ENCODE peak calls at places on chromosome 22, in six cellular contexts. O, K, E, Y, Z and B are unnamed samples.

GRCh38 chr22:32909561-32910348 is 108.2 kb downstream of the TIMP3 start:
- DNase-seq in O (no peak), K (no peak), E (no peak), Y (peak; percentile 61), Z (no peak), B (peak; percentile 57)

GRCh38 chr22:48496226-48496845 is 1331.3 kb downstream of the BRD1 start:
- DNase-seq in O (no peak), K (no peak), E (no peak), Y (no peak), Z (no peak), B (no peak)

GRCh38 chr22:22122348-22123117 is 122.1 kb upstream of the VPREB1 start:
- DNase-seq in O (no peak), K (no peak), E (no peak), Y (no peak), Z (no peak), B (no peak)

GRCh38 chr22:24026056-24026455 is 15.0 kb downstream of the CABIN1 start:
- DNase-seq in O (no peak), K (no peak), E (no peak), Y (no peak), Z (no peak), B (no peak)

GRCh38 chr22:46734830-46735453 is 3.1 kb downstream of the CERK start:
- DNase-seq in O (peak; percentile 62), K (peak; percentile 80), E (no peak), Y (no peak), Z (no peak), B (peak; percentile 92)

GRCh38 chr22:24392218-24392931 is 35.0 kb upstream of the ADORA2A start:
- DNase-seq in O (no peak), K (no peak), E (no peak), Y (no peak), Z (no peak), B (no peak)

GRCh38 chr22:46069518-46070214 is 80.7 kb upstream of the PPARA start:
- DNase-seq in O (peak; percentile 96), K (peak; percentile 88), E (peak; percentile 93), Y (peak; percentile 90), Z (peak; percentile 91), B (peak; percentile 81)

GRCh38 chr22:35742342-35743100 is 24.8 kb downstream of the APOL5 start:
- DNase-seq in O (no peak), K (no peak), E (no peak), Y (no peak), Z (peak; percentile 81), B (no peak)

GRCh38 chr22:31870890-31871289 is 73.4 kb upstream of the YWHAH start:
- DNase-seq in O (peak; percentile 37), K (peak; percentile 27), E (no peak), Y (no peak), Z (peak; percentile 83), B (no peak)

GRCh38 chr22:42180349-42180842 is 49.8 kb upstream of the CYP2D6 start:
- DNase-seq in O (peak; percentile 51), K (peak; percentile 29), E (peak; percentile 37), Y (peak; percentile 78), Z (peak; percentile 34), B (peak; percentile 91)

GRCh38 chr22:27226666-27227065 is 569.3 kb downstream of the MIAT start:
- DNase-seq in O (no peak), K (no peak), E (no peak), Y (no peak), Z (peak; percentile 31), B (no peak)

GRCh38 chr22:31106651-31107205 is 640 bp downstream of the SELENOM start:
- DNase-seq in O (no peak), K (no peak), E (no peak), Y (peak; percentile 43), Z (peak; percentile 55), B (no peak)

GRCh38 chr22:41832553-41833368 is at the start of gene SREBF2:
- DNase-seq in O (peak; percentile 100), K (peak; percentile 100), E (peak; percentile 100), Y (peak; percentile 98), Z (peak; percentile 99), B (peak; percentile 100)

GRCh38 chr22:46580940-46581579 is 39.1 kb upstream of the GRAMD4 start:
- DNase-seq in O (no peak), K (peak; percentile 17), E (no peak), Y (no peak), Z (no peak), B (no peak)

GRCh38 chr22:23106906-23107367 is 34.9 kb downstream of the RSPH14 start:
- DNase-seq in O (peak; percentile 54), K (no peak), E (no peak), Y (no peak), Z (no peak), B (peak; percentile 33)

GRCh38 chr22:28094831-28095230 is 175.8 kb upstream of the PITPNB start:
- DNase-seq in O (no peak), K (no peak), E (no peak), Y (no peak), Z (no peak), B (no peak)

GRCh38 chr22:22709719-22710445 is 65.5 kb downstream of the GGTLC2 start:
- DNase-seq in O (no peak), K (no peak), E (no peak), Y (no peak), Z (no peak), B (no peak)

GRCh38 chr22:47232197-47232596 is 469.7 kb downstream of the TBC1D22A start:
- DNase-seq in O (no peak), K (no peak), E (no peak), Y (no peak), Z (no peak), B (no peak)

GRCh38 chr22:36377022-36377631 is 10.6 kb downstream of the MYH9 start:
- DNase-seq in O (no peak), K (no peak), E (no peak), Y (no peak), Z (no peak), B (no peak)

GRCh38 chr22:23603266-23603665 is 23.2 kb upstream of the IGLL1 start:
- DNase-seq in O (no peak), K (no peak), E (no peak), Y (no peak), Z (no peak), B (no peak)

GRCh38 chr22:43796567-43796966 is 15.5 kb downstream of the EFCAB6 start:
- DNase-seq in O (no peak), K (no peak), E (no peak), Y (no peak), Z (peak; percentile 81), B (no peak)

GRCh38 chr22:44309137-44309536 is 3.6 kb downstream of the SHISAL1 start:
- DNase-seq in O (peak; percentile 20), K (no peak), E (no peak), Y (peak; percentile 80), Z (peak; percentile 98), B (no peak)

GRCh38 chr22:40190501-40190900 is 12.8 kb downstream of the TNRC6B start:
- DNase-seq in O (peak; percentile 38), K (no peak), E (no peak), Y (no peak), Z (no peak), B (no peak)

GRCh38 chr22:35568751-35569725 is 28.4 kb downstream of the RASD2 start:
- DNase-seq in O (no peak), K (no peak), E (no peak), Y (no peak), Z (peak; percentile 79), B (no peak)

GRCh38 chr22:45071618-45072017 is 61.8 kb upstream of the PHF21B start:
- DNase-seq in O (no peak), K (no peak), E (no peak), Y (no peak), Z (no peak), B (no peak)

GRCh38 chr22:21726650-21727049 is 8.9 kb downstream of the YPEL1 start:
- DNase-seq in O (peak; percentile 42), K (no peak), E (no peak), Y (no peak), Z (no peak), B (no peak)

GRCh38 chr22:46767249-46767985 is 5.0 kb downstream of the TBC1D22A start:
- DNase-seq in O (no peak), K (no peak), E (no peak), Y (no peak), Z (no peak), B (no peak)

GRCh38 chr22:33803371-33803770 is 116.9 kb downstream of the LARGE1 start:
- DNase-seq in O (peak; percentile 5), K (no peak), E (no peak), Y (peak; percentile 30), Z (peak; percentile 98), B (no peak)

GRCh38 chr22:44406581-44407403 is 91.2 kb downstream of the RTL6 start:
- DNase-seq in O (no peak), K (no peak), E (no peak), Y (no peak), Z (peak; percentile 12), B (no peak)

GRCh38 chr22:46894851-46895640 is 132.6 kb downstream of the TBC1D22A start:
- DNase-seq in O (no peak), K (no peak), E (no peak), Y (no peak), Z (no peak), B (peak; percentile 52)

GRCh38 chr22:20645954-20646353 is 128.0 kb upstream of the SERPIND1 start:
- DNase-seq in O (no peak), K (no peak), E (no peak), Y (no peak), Z (no peak), B (no peak)
- TF ChIP-seq POLR2A in O (no peak), K (no peak), E (no peak), Y (no peak), Z (no peak), B (no peak)

GRCh38 chr22:20523118-20523983 is 15.9 kb downstream of the MED15 start:
- DNase-seq in O (no peak), K (no peak), E (no peak), Y (no peak), Z (peak; percentile 59), B (peak; percentile 49)
- H3K27ac ChIP-seq in O (no peak overlapping the region), K (peak overlapping the region; percentile 23), E (peak overlapping the region; percentile 36), Y (no peak overlapping the region), Z (peak overlapping the region; percentile 42), B (no peak overlapping the region)

DNA sequence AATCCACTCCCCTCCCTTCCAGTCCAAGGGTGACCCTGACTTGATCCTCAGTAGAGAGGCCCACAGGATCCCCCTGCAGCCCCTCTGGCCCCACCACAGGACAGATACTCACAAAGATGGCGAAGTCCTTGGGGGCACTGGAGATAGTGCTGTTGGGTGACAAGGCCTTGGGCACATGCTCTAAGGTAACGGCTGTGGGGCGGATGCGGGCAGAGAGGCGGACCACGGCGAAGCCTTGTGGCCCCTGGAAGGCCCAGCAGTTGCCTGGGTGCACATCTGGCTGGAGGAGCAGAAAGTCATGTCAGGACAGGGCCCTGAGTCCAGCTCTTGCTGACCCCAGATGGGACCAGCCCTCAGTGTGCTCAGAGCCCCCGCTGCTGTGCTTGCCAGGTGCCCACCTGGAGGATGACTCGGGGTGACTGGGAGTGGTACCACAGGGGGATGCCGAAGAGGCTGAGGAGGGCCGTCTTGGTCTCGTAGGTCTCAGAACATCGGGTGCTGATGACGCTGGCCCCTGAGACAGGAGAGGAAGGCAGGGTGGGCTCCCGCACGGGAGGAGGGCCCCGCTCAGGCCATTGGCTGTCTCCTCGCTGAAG is 17.2 kb downstream of the SUN2 start:
- DNase-seq in O (no peak), K (no peak), E (no peak), Y (no peak), Z (no peak), B (no peak)
- TF ChIP-seq POLR2A in O (no peak), K (no peak), E (no peak), Y (no peak), Z (no peak), B (no peak)

DNA sequence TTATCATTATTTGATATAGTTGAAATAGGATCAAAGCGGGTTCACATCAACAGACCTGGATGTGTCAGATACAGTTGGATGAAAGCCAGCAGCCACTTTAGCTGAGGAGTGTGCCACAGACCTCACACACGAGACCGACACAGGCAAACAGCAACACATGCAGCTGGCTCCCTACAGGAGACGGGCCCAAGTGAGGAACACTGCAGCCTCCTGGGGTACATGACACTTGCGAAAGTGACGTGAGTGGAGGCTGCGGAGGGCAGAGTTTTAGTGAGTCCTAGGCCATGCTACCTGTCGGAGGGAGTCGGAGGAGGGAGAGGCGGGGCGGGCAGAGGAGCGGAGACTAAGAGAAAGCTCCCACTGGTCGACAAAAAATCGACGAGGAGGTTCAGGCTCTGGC is 100.9 kb upstream of the BID start:
- DNase-seq in O (no peak), K (no peak), E (no peak), Y (no peak), Z (no peak), B (no peak)
- H3K27ac ChIP-seq in O (no peak overlapping the region), K (no peak overlapping the region), E (no peak overlapping the region), Y (no peak overlapping the region), Z (no peak overlapping the region), B (no peak overlapping the region)